ENCODE peak calls at places on chromosome 4, in four cellular contexts. N is heart right ventricle, G is mammary epithelial cell, B is tibial artery. X is an unnamed sample.

GRCh38 chr4:4658051-4658450 is 116.2 kb upstream of the STX18 start:
- DNase-seq in N (no peak), G (no peak), B (no peak), X (no peak)

GRCh38 chr4:128837198-128837597 is 27.7 kb downstream of the JADE1 start:
- DNase-seq in N (no peak), G (no peak), B (no peak), X (no peak)

GRCh38 chr4:48944252-48944651 is 37.7 kb upstream of the OCIAD2 start:
- DNase-seq in N (no peak), G (peak; percentile 98), B (no peak), X (no peak)

GRCh38 chr4:55143858-55144257 is 18.5 kb upstream of the KDR start:
- DNase-seq in N (no peak), G (peak; percentile 19), B (no peak), X (no peak)

GRCh38 chr4:88661724-88662123 is 35.9 kb downstream of the NAP1L5 start:
- DNase-seq in N (no peak), G (peak; percentile 81), B (no peak), X (no peak)

GRCh38 chr4:108010167-108010566 is 20.5 kb downstream of the HADH start:
- DNase-seq in N (no peak), G (no peak), B (no peak), X (no peak)

GRCh38 chr4:8510611-8511285 is 69.4 kb upstream of the GPR78 start:
- DNase-seq in N (no peak), G (no peak), B (no peak), X (no peak)

GRCh38 chr4:13399257-13399656 is 84.9 kb downstream of the RAB28 start:
- DNase-seq in N (no peak), G (peak; percentile 5), B (no peak), X (no peak)

GRCh38 chr4:15162465-15163283 is 160.4 kb downstream of the CPEB2 start:
- DNase-seq in N (no peak), G (no peak), B (no peak), X (no peak)

GRCh38 chr4:118076958-118077766 is 42.9 kb downstream of the NDST3 start:
- DNase-seq in N (no peak), G (peak; percentile 13), B (no peak), X (no peak)

GRCh38 chr4:13461511-13461910 is 22.6 kb downstream of the RAB28 start:
- DNase-seq in N (no peak), G (no peak), B (no peak), X (no peak)

GRCh38 chr4:76624271-76624681 is 189.2 kb downstream of the SHROOM3 start:
- DNase-seq in N (no peak), G (peak; percentile 94), B (peak; percentile 84), X (no peak)

GRCh38 chr4:152534541-152535231 is 1.2 kb downstream of the FBXW7 start:
- DNase-seq in N (peak; percentile 38), G (peak; percentile 26), B (peak; percentile 70), X (peak; percentile 71)

GRCh38 chr4:5930456-5930855 is 37.6 kb upstream of the CRMP1 start:
- DNase-seq in N (no peak), G (no peak), B (no peak), X (no peak)

GRCh38 chr4:122764808-122765189 is 32.3 kb downstream of the BBS12 start:
- DNase-seq in N (no peak), G (peak; percentile 67), B (no peak), X (no peak)

DNA sequence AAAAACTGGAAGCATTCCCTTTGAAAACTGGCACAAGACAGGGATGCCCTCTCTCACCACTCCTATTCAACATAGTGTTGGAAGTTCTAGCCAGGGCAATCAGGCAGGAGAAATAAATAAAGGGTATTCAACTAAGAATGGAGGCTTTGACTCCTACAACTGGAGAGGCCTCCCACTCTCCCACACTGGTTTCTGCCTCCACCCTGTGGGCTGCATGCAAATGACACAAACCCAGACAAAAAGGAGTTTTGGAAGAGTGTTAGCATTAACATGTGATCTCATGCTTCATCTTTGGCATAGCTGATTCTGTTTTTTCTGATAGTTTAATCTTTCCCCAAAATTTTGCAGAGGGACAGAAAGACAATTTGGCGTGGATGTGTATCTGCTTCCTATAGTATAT is 80.8 kb upstream of the IQCM start:
- DNase-seq in N (no peak), G (peak; percentile 18), B (no peak), X (no peak)
- TF ChIP-seq CTCF in N (peak; percentile 39), G (peak; percentile 81), B (peak; percentile 18), X (peak; percentile 59)

DNA sequence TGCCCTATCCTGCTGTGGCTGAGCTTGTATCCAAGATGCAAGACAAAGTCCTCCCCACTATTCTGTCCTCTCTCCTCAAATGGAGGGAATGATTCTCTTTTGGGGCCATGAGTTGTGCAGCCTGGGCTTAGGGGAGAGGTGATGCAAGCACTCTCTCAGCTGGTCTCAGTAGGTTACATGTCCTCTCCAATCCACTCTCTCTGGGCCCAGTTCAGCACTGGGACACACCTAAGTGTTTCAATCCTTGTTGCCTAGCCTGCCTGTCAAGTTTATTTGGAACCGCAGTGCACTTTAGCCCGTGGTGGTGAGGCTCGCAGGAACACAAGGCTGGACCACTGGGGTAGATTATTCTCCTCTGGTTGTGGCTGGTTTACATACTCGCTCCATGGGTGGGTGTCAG is 23.8 kb upstream of the TMPRSS11D start:
- DNase-seq in N (no peak), G (no peak), B (no peak), X (no peak)
- TF ChIP-seq CTCF in N (no peak), G (no peak), B (no peak), X (no peak)

GRCh38 chr4:182562350-182562749 is 319.1 kb downstream of the TENM3 start:
- DNase-seq in N (no peak), G (no peak), B (no peak), X (no peak)
- TF ChIP-seq CTCF in N (no peak), G (no peak), B (no peak), X (no peak)

DNA sequence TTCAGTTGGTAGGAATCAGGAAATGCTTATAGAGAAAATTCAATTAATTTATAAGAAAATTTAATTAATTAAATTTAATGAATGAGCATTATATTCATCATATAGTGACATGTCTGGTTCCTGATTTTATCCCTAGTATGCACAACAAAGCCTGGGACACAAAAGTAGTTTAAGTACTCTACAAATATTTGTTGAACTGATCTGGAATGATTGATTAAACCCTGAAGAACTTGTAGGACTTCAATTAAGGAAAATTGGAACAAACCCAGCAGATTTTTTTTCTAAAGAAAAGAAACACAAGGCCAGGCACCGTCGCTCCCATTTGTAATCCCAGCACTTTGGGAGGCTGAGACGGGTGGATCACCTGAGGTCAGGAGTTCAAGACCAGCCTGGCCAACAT is 4.5 kb upstream of the APELA start:
- DNase-seq in N (no peak), G (no peak), B (no peak), X (no peak)
- TF ChIP-seq CTCF in N (no peak), G (no peak), B (no peak), X (no peak)

GRCh38 chr4:10526431-10527222 is 69.4 kb upstream of the ZNF518B start:
- DNase-seq in N (no peak), G (peak; percentile 99), B (no peak), X (no peak)
- TF ChIP-seq CTCF in N (no peak), G (no peak), B (no peak), X (no peak)

GRCh38 chr4:7124643-7125442 is 57.0 kb upstream of the GRPEL1 start:
- DNase-seq in N (no peak), G (peak; percentile 23), B (peak; percentile 85), X (no peak)
- TF ChIP-seq CTCF in N (no peak), G (peak; percentile 3), B (no peak), X (no peak)